ENCODE peak calls at places on chromosomes 2 and 18, in seven cellular contexts. M is AG04450, E is HL-60, O is IMR-90, H is Peyer's patch, C is left lung, A is GM10248. S is an unnamed sample.

GRCh38 chr2:20048488-20049443 is 2.7 kb downstream of the LAPTM4A start:
- DNase-seq in C (no peak), A (no peak), E (no peak), O (no peak), H (no peak), M (no peak), S (no peak)

GRCh38 chr18:70931942-70932814 is 643.3 kb downstream of the SOCS6 start:
- DNase-seq in H (no peak), C (no peak), E (peak), O (peak), A (peak), M (no peak), S (no peak)

GRCh38 chr18:79361766-79362522 is 33.8 kb upstream of the NFATC1 start:
- DNase-seq in O (peak), M (peak), C (no peak), A (no peak), E (no peak), H (no peak), S (no peak)

GRCh38 chr18:79576686-79577351 is 102.8 kb upstream of the CTDP1 start:
- DNase-seq in O (peak), A (no peak), H (peak), E (no peak), C (peak), M (no peak), S (peak)

GRCh38 chr2:182767578-182767977 is 51.5 kb downstream of the DNAJC10 start:
- DNase-seq in O (peak), H (no peak), M (no peak), E (no peak), C (no peak), A (no peak), S (no peak)

GRCh38 chr18:2302628-2303516 is 268.4 kb downstream of the METTL4 start:
- DNase-seq in A (no peak), E (no peak), O (no peak), C (no peak), H (no peak), M (no peak), S (no peak)

GRCh38 chr2:197144183-197144582 is 166.4 kb downstream of the ANKRD44 start:
- DNase-seq in E (no peak), H (no peak), A (no peak), C (no peak), O (no peak), M (no peak), S (no peak)

GRCh38 chr2:196205891-196206408 is 34.6 kb upstream of the STK17B start:
- DNase-seq in H (no peak), A (no peak), C (no peak), E (peak), O (no peak), M (no peak), S (no peak)

GRCh38 chr2:95052301-95052700 is 26.8 kb downstream of the MAL start:
- DNase-seq in O (no peak), H (no peak), E (no peak), C (no peak), A (no peak), M (no peak), S (no peak)

GRCh38 chr2:223306371-223306770 is 254.4 kb downstream of the KCNE4 start:
- DNase-seq in M (peak), O (peak), C (no peak), A (no peak), E (peak), H (no peak), S (no peak)

GRCh38 chr2:156935611-156936010 is 321.9 kb upstream of the GALNT5 start:
- DNase-seq in M (no peak), E (no peak), H (no peak), O (no peak), C (no peak), A (no peak), S (no peak)

GRCh38 chr2:65781756-65782155 is 349.4 kb upstream of the SPRED2 start:
- DNase-seq in A (no peak), O (no peak), M (no peak), C (no peak), H (no peak), E (no peak), S (no peak)

GRCh38 chr18:66874812-66875474 is 271.1 kb upstream of the CDH19 start:
- DNase-seq in M (no peak), O (no peak), C (no peak), E (no peak), A (no peak), H (no peak), S (no peak)

GRCh38 chr2:10658914-10659257 is 30.9 kb downstream of the NOL10 start:
- DNase-seq in A (no peak), O (peak), M (no peak), E (no peak), C (no peak), H (no peak), S (no peak)

GRCh38 chr2:1937480-1937879 is 193.2 kb upstream of the PXDN start:
- DNase-seq in E (no peak), A (no peak), O (no peak), C (no peak), H (no peak), M (no peak), S (no peak)

GRCh38 chr2:182980652-182981051 is 57.6 kb downstream of the NCKAP1 start:
- DNase-seq in M (no peak), E (no peak), C (no peak), O (no peak), H (no peak), A (no peak), S (no peak)

GRCh38 chr2:101753207-101753616 is 55.7 kb downstream of the MAP4K4 start:
- DNase-seq in O (peak), H (no peak), M (no peak), A (no peak), E (no peak), C (no peak), S (no peak)

GRCh38 chr2:195363496-195363895 is 293.5 kb upstream of the SLC39A10 start:
- DNase-seq in E (no peak), M (peak), O (peak), C (no peak), A (no peak), H (no peak), S (no peak)

GRCh38 chr2:120403261-120403660 is 57.3 kb downstream of the INHBB start:
- DNase-seq in A (no peak), E (no peak), C (no peak), O (no peak), H (no peak), M (no peak), S (no peak)

GRCh38 chr2:226932443-226932842 is 96.6 kb downstream of the RHBDD1 start:
- DNase-seq in H (no peak), C (no peak), M (no peak), E (no peak), A (no peak), O (no peak), S (no peak)

GRCh38 chr2:236396818-236397350 is 132.7 kb upstream of the ASB18 start:
- DNase-seq in A (no peak), O (no peak), C (no peak), M (no peak), H (no peak), E (no peak), S (no peak)

GRCh38 chr2:17470855-17471641 is 47.2 kb downstream of the RAD51AP2 start:
- DNase-seq in A (peak), M (peak), H (no peak), E (peak), O (peak), C (no peak), S (no peak)

GRCh38 chr2:202237787-202238233 is 587 bp downstream of the SUMO1 start:
- DNase-seq in A (peak), C (peak), H (peak), O (peak), M (no peak), E (peak), S (no peak)

GRCh38 chr2:206915136-206915535 is 24.2 kb upstream of the CPO start:
- DNase-seq in O (peak), C (no peak), H (peak), E (peak), A (no peak), M (peak), S (no peak)

GRCh38 chr18:53798516-53798915 is 426.0 kb downstream of the MBD2 start:
- DNase-seq in C (no peak), A (no peak), H (no peak), O (no peak), E (no peak), M (no peak), S (no peak)

GRCh38 chr18:42196651-42197050 is 241.6 kb downstream of the PIK3C3 start:
- DNase-seq in A (no peak), O (peak), E (no peak), M (no peak), C (no peak), H (no peak), S (no peak)

GRCh38 chr2:71423817-71424420 is 29.4 kb upstream of the DYSF start:
- DNase-seq in M (no peak), H (no peak), A (no peak), O (no peak), E (no peak), C (no peak), S (no peak)

DNA sequence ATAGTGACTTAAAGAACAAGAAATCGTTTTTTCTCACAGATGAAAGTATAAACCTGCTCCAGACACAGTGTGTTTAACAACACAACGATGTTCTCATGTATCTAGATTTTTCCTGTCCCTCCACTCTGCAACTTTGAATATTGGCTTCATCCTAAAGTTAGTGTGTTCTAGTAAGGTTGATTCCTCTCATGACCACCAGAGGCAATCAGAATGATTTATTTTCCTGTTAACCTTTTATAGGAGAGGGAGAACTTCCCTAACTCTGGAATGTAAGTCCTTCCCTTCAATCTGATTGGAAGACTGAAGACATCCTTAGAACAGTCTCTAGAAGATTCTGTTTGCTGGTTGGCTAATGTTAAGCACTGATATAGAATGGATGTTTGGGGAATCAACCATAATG is 41.0 kb upstream of the TAF4B start:
- DNase-seq in A (no peak), E (no peak), C (no peak), O (no peak), H (no peak), M (no peak), S (no peak)
- TF ChIP-seq CTCF in A (no peak), E (no peak), C (no peak), O (no peak), H (no peak), M (no peak), S (no peak)

GRCh38 chr2:149364839-149365238 is 34.5 kb downstream of the LYPD6 start:
- DNase-seq in C (no peak), E (no peak), M (no peak), O (no peak), A (no peak), H (no peak), S (no peak)

GRCh38 chr2:149371476-149371875 is 41.1 kb downstream of the LYPD6 start:
- DNase-seq in E (no peak), M (no peak), C (no peak), H (no peak), A (no peak), O (no peak), S (no peak)

GRCh38 chr2:149370061-149370775 is 39.8 kb downstream of the LYPD6 start:
- DNase-seq in C (no peak), H (no peak), A (no peak), E (no peak), M (no peak), O (no peak), S (no peak)

GRCh38 chr2:149363953-149364352 is 33.6 kb downstream of the LYPD6 start:
- DNase-seq in A (no peak), C (no peak), E (no peak), O (no peak), H (no peak), M (no peak), S (no peak)

DNA sequence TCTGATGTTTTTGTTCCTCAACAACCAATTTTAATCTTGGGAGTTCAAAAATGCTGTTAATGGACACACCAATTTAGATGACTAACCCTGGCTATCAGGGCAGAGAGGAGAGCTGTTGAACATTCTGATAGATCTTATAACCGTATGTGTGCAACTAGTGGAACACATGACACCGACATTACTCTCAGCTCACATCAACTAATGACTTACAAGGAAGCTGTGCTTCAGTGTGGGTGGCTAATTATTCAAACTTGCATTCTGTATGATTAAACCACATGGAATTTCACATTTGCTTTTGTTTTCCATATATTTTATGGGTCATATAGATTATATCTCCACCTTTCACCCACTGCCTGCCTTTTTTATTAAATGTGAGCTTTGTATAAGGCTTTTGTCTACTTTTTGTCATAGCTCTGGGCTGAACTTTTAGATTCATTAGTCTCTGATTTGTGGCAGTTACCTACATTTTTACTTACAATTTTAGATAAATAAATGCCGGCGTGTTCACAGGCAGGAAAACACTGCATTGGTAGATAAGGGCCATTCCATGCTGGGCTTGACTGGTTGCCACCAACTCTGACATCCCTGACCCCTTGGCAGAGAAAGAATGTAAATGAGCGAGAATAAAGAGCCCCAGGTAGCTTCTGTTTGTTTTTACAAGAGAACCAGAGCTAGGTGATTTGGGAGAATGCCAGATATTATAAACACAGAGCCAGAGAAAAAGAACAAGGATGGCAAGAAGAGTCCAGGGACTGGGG is 35.6 kb downstream of the LYPD6 start:
- DNase-seq in A (no peak), O (peak), H (no peak), M (no peak), C (no peak), E (no peak), S (no peak)
- TF ChIP-seq CTCF in A (no peak), O (no peak), H (no peak), M (no peak), C (no peak), E (no peak), S (no peak)

GRCh38 chr2:240556553-240557100 is 1.2 kb downstream of the ANKMY1 start:
- DNase-seq in H (peak), C (peak), O (peak), E (peak), A (peak), M (no peak), S (peak)
- TF ChIP-seq CTCF in H (no peak), C (peak), O (peak), E (peak), A (peak), M (peak), S (no peak)

DNA sequence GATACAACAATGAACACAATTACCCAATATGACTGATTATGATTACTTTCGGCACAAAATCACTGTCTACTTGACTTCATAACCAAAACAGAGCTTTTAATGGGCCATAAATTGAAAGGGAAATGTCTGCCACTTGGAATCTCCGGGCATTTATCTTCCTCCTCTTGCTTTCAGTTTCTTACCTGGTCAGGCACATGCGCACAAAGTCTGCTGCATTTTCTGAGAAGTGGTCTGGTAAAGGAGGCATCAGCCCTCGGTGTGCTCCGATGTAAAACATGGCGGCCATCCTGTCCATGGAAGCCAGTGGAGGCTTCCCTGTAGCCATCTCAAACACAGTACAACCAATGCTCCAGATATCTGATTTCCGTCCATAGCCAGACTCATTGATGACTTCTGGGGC is 62.0 kb downstream of the CCNT2 start:
- DNase-seq in O (no peak), E (no peak), H (no peak), A (no peak), C (no peak), M (no peak), S (no peak)
- TF ChIP-seq CTCF in O (no peak), E (no peak), H (no peak), A (no peak), C (no peak), M (no peak), S (no peak)

GRCh38 chr2:11746807-11747459 is 501 bp downstream of the LPIN1 start:
- DNase-seq in M (no peak), H (no peak), A (no peak), E (no peak), C (no peak), O (peak), S (no peak)

GRCh38 chr2:11745613-11746375 is 638 bp upstream of the LPIN1 start:
- DNase-seq in M (no peak), H (no peak), E (no peak), C (no peak), A (no peak), O (no peak), S (no peak)

GRCh38 chr2:11744631-11745394 is 1.6 kb upstream of the LPIN1 start:
- DNase-seq in C (no peak), A (no peak), H (no peak), E (no peak), M (no peak), O (peak), S (no peak)

GRCh38 chr2:11748018-11748860 is 1.8 kb downstream of the LPIN1 start:
- DNase-seq in C (no peak), H (no peak), O (no peak), M (no peak), A (no peak), E (no peak), S (no peak)

DNA sequence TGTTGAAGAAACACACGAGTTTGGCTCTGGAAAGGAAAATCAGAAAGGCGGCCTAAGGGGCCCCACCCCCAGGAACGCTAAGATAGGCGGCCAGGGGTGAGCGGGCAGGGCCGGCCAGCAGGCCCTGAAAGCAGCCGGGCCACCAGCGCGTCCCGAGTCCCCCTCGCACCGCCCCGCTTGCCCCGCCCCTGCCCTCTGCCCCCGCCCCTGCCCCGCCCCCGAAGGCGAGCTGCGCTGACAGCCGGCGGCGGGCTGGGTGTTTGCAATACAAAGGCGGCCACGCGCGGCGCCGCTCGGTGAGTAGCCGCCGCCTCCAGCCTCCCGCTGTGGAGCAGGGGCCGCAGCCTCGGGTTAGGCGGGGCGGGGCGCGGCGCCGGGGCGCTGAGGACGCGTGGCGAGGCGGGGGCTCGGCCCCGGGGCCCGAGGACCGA is at the start of gene LPIN1:
- DNase-seq in M (peak), O (peak), A (peak), C (peak), H (peak), E (peak), S (peak)
- TF ChIP-seq CTCF in M (no peak), O (peak), A (peak), C (peak), H (no peak), E (no peak), S (no peak)

DNA sequence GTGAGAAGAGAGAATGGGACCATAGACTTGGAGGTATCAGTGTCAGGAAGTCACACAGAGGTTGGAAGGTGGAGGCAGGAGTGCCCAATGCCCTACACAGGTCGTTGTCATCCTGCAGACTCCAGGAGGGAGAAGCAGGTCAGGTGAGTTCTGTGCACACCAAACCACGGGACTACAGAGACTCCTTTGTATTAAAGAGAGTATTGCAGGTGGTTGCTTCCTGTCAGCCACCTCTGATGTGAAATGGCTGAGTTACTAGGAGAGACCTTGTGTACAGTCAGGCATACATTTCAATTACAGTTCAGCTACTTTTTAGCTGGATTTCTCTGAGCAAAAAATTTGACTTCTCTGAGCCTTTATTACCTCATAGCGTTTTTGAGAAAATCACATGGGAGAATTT is 51.6 kb downstream of the SPP2 start:
- DNase-seq in M (no peak), O (no peak), E (no peak), H (no peak), A (no peak), C (no peak), S (no peak)
- TF ChIP-seq CTCF in M (no peak), O (no peak), E (no peak), H (no peak), A (no peak), C (no peak), S (no peak)

GRCh38 chr2:69059731-69060290 is 46.8 kb downstream of the ANTXR1 start:
- DNase-seq in M (no peak), H (no peak), A (no peak), C (no peak), O (peak), E (no peak), S (no peak)

GRCh38 chr2:69060938-69061501 is 48.0 kb downstream of the ANTXR1 start:
- DNase-seq in M (no peak), E (no peak), C (no peak), H (no peak), A (no peak), O (no peak), S (no peak)

GRCh38 chr2:69057660-69058059 is 44.7 kb downstream of the ANTXR1 start:
- DNase-seq in M (no peak), A (no peak), E (no peak), O (no peak), H (no peak), C (no peak), S (no peak)

GRCh38 chr2:69062307-69062706 is 49.3 kb downstream of the ANTXR1 start:
- DNase-seq in O (no peak), H (peak), C (no peak), M (no peak), E (no peak), A (no peak), S (no peak)

GRCh38 chr2:69061518-69061917 is 48.5 kb downstream of the ANTXR1 start:
- DNase-seq in O (no peak), H (no peak), M (no peak), A (no peak), C (no peak), E (no peak), S (no peak)
- TF ChIP-seq CTCF in O (no peak), H (no peak), M (peak), A (no peak), C (no peak), E (no peak), S (no peak)

GRCh38 chr2:240225660-240226475 is 85.4 kb upstream of the OTOS start:
- DNase-seq in A (no peak), C (no peak), O (no peak), E (no peak), M (no peak), H (peak), S (no peak)
- TF ChIP-seq CTCF in A (no peak), C (no peak), O (no peak), E (no peak), M (no peak), H (no peak), S (no peak)

GRCh38 chr2:220192994-220193753 is 565.7 kb downstream of the SLC4A3 start:
- DNase-seq in M (no peak), E (no peak), H (no peak), A (no peak), C (no peak), O (peak), S (no peak)
- TF ChIP-seq CTCF in M (no peak), E (no peak), H (no peak), A (no peak), C (no peak), O (no peak), S (no peak)